ENCODE peak calls at places on chromosomes 11 and 22, in nine cellular contexts. X is IMR-90, E is ovary, J is Peyer's patch, S is sigmoid colon, U is heart left ventricle, H is endothelial cell of umbilical vein, F is body of pancreas, T is A549. Z is an unnamed sample.

GRCh38 chr11:2741006-2741376 is 41.2 kb upstream of the KCNQ1OT1 start:
- DNase-seq in X (no peak), E (peak; percentile 37), J (no peak), S (peak; percentile 57), U (peak; percentile 32), H (no peak), F (no peak), T (no peak), Z (peak; percentile 64)

GRCh38 chr22:39316440-39317083 is 2.9 kb downstream of the RPL3 start:
- DNase-seq in X (peak; percentile 95), E (peak; percentile 84), J (peak; percentile 75), S (peak; percentile 89), U (peak; percentile 81), H (peak; percentile 88), F (peak; percentile 87), T (no peak), Z (peak; percentile 87)

GRCh38 chr11:101860694-101861371 is 54.0 kb upstream of the CEP126 start:
- DNase-seq in X (peak; percentile 76), E (peak; percentile 27), J (no peak), S (no peak), U (no peak), H (peak; percentile 58), F (peak; percentile 41), T (peak; percentile 37), Z (no peak)

GRCh38 chr11:126113515-126113957 is 50.9 kb upstream of the CDON start:
- DNase-seq in X (peak; percentile 96), E (peak; percentile 86), J (peak; percentile 89), S (peak; percentile 97), U (peak; percentile 82), H (peak; percentile 92), F (peak; percentile 96), T (peak; percentile 66), Z (peak; percentile 59)

GRCh38 chr11:116499396-116500001 is 273.3 kb downstream of the BUD13 start:
- DNase-seq in X (peak; percentile 22), E (peak; percentile 45), J (peak; percentile 90), S (peak; percentile 91), U (peak; percentile 80), H (peak; percentile 73), F (peak; percentile 59), T (peak; percentile 27), Z (no peak)

GRCh38 chr11:8384199-8384821 is 120.6 kb upstream of the LMO1 start:
- DNase-seq in X (no peak), E (no peak), J (no peak), S (peak; percentile 79), U (peak; percentile 61), H (peak; percentile 9), F (peak; percentile 56), T (no peak), Z (peak; percentile 69)

GRCh38 chr11:75203641-75204011 is 36.9 kb upstream of the TPBGL start:
- DNase-seq in X (no peak), E (no peak), J (no peak), S (no peak), U (no peak), H (no peak), F (no peak), T (no peak), Z (no peak)

GRCh38 chr11:102458531-102458930 is 6.0 kb upstream of the TMEM123 start:
- DNase-seq in X (no peak), E (no peak), J (no peak), S (no peak), U (no peak), H (no peak), F (no peak), T (no peak), Z (no peak)

GRCh38 chr11:122691751-122692150 is 36.2 kb downstream of the UBASH3B start:
- DNase-seq in X (no peak), E (no peak), J (no peak), S (no peak), U (no peak), H (no peak), F (no peak), T (no peak), Z (no peak)

GRCh38 chr11:123525511-123525918 is 95.4 kb downstream of the GRAMD1B start:
- DNase-seq in X (no peak), E (no peak), J (no peak), S (no peak), U (no peak), H (no peak), F (no peak), T (no peak), Z (no peak)

GRCh38 chr22:50586416-50586815 is 3.8 kb upstream of the CHKB start:
- DNase-seq in X (no peak), E (no peak), J (no peak), S (no peak), U (no peak), H (no peak), F (no peak), T (no peak), Z (peak; percentile 30)

GRCh38 chr11:119356349-119357031 is 10.0 kb upstream of the MFRP start:
- DNase-seq in X (peak; percentile 66), E (peak; percentile 89), J (peak; percentile 89), S (peak; percentile 93), U (peak; percentile 91), H (peak; percentile 67), F (no peak), T (peak; percentile 90), Z (peak; percentile 93)

GRCh38 chr11:116800610-116801009 is 8.9 kb upstream of the APOA5 start:
- DNase-seq in X (no peak), E (no peak), J (no peak), S (no peak), U (no peak), H (no peak), F (no peak), T (no peak), Z (no peak)

GRCh38 chr11:133978816-133979215 is 22.0 kb upstream of the IGSF9B start:
- DNase-seq in X (peak; percentile 3), E (no peak), J (no peak), S (no peak), U (no peak), H (no peak), F (no peak), T (no peak), Z (no peak)

GRCh38 chr11:119590651-119591308 is 138.2 kb downstream of the NECTIN1 start:
- DNase-seq in X (no peak), E (no peak), J (no peak), S (no peak), U (no peak), H (no peak), F (peak; percentile 50), T (no peak), Z (no peak)

GRCh38 chr11:61011950-61012830 is 40.7 kb downstream of the CD6 start:
- DNase-seq in X (peak; percentile 16), E (no peak), J (no peak), S (no peak), U (no peak), H (no peak), F (no peak), T (no peak), Z (peak; percentile 74)

GRCh38 chr22:31872209-31872608 is 72.1 kb upstream of the YWHAH start:
- DNase-seq in X (no peak), E (no peak), J (no peak), S (no peak), U (no peak), H (peak; percentile 31), F (no peak), T (no peak), Z (peak; percentile 4)

GRCh38 chr22:24437820-24438328 is 10.5 kb downstream of the ADORA2A start:
- DNase-seq in X (no peak), E (no peak), J (peak; percentile 32), S (no peak), U (peak; percentile 16), H (no peak), F (no peak), T (no peak), Z (peak; percentile 87)
- TF ChIP-seq POLR2A in X (no peak), E (no peak), J (no peak), S (no peak), U (no peak), H (no peak), F (no peak), T (no peak), Z (no peak)

GRCh38 chr11:44727114-44727372 is 281 bp downstream of the TSPAN18 start:
- DNase-seq in X (no peak), E (no peak), J (no peak), S (no peak), U (no peak), H (no peak), F (no peak), T (no peak), Z (peak; percentile 81)
- H3K4me3 ChIP-seq in X (peak overlapping the region; percentile 45), E (peak overlapping the region; percentile 55), J (peak overlapping the region; percentile 66), S (peak overlapping the region; percentile 77), U (peak overlapping the region; percentile 90), H (peak overlapping the region; percentile 73), F (peak overlapping the region; percentile 26), T (peak overlapping the region; percentile 56), Z (peak overlapping the region; percentile 58)

GRCh38 chr22:21054714-21055563 is 9.2 kb downstream of the LRRC74B start:
- DNase-seq in X (no peak), E (no peak), J (no peak), S (no peak), U (no peak), H (no peak), F (no peak), T (no peak), Z (peak; percentile 61)
- H3K27ac ChIP-seq in X (no peak overlapping the region), E (no peak overlapping the region), J (no peak overlapping the region), S (no peak overlapping the region), U (no peak overlapping the region), H (no peak overlapping the region), F (no peak overlapping the region), T (no peak overlapping the region), Z (no peak overlapping the region)

GRCh38 chr22:46073683-46074504 is 76.4 kb upstream of the PPARA start:
- DNase-seq in X (peak; percentile 42), E (peak; percentile 43), J (peak; percentile 73), S (peak; percentile 89), U (peak; percentile 66), H (peak; percentile 53), F (peak; percentile 44), T (no peak), Z (peak; percentile 75)
- TF ChIP-seq POLR2A in X (peak; percentile 22), E (no peak), J (peak; percentile 52), S (peak; percentile 53), U (no peak), H (no peak), F (no peak), T (no peak), Z (no peak)

GRCh38 chr22:23270798-23271596 is 90.7 kb downstream of the BCR start:
- DNase-seq in X (no peak), E (no peak), J (no peak), S (no peak), U (no peak), H (no peak), F (no peak), T (no peak), Z (no peak)
- H3K4me3 ChIP-seq in X (no peak overlapping the region), E (no peak overlapping the region), J (no peak overlapping the region), S (no peak overlapping the region), U (no peak overlapping the region), H (no peak overlapping the region), F (no peak overlapping the region), T (no peak overlapping the region), Z (no peak overlapping the region)

Z was measured in spleen.